ENCODE peak calls at places on chromosome X, in five cellular contexts. C, M, U, H and A are unnamed samples.

GRCh38 chrX:21798677-21799219 is 40.7 kb upstream of the MBTPS2 start:
- DNase-seq in M (peak), H (no peak), U (no peak), C (no peak), A (peak)

GRCh38 chrX:147803948-147804347 is 107.8 kb upstream of the FMR1 start:
- DNase-seq in C (no peak), H (no peak), U (peak), M (no peak), A (no peak)

GRCh38 chrX:106263817-106264216 is 95.7 kb downstream of the PWWP3B start:
- DNase-seq in C (no peak), M (peak), H (no peak), U (no peak), A (peak)

GRCh38 chrX:9493936-9494335 is 29.1 kb downstream of the TBL1X start:
- DNase-seq in M (peak), H (no peak), C (no peak), U (no peak), A (peak)

GRCh38 chrX:5810636-5811035 is 418.0 kb downstream of the NLGN4X start:
- DNase-seq in M (no peak), H (no peak), U (no peak), C (no peak), A (no peak)

GRCh38 chrX:14491689-14492088 is 37.6 kb upstream of the GLRA2 start:
- DNase-seq in U (no peak), M (no peak), H (no peak), C (no peak), A (no peak)

GRCh38 chrX:12955882-12956703 is 18.8 kb upstream of the TMSB4X start:
- DNase-seq in U (peak), M (peak), H (no peak), C (peak), A (peak)

GRCh38 chrX:10022580-10023245 is 55.6 kb downstream of the CLDN34 start:
- DNase-seq in U (peak), H (no peak), C (peak), M (peak), A (peak)

GRCh38 chrX:125131146-125131545 is 188.5 kb upstream of the TEX13C start:
- DNase-seq in H (no peak), U (no peak), M (no peak), C (no peak), A (no peak)

GRCh38 chrX:47030339-47030738 is 47.9 kb upstream of the RGN start:
- DNase-seq in H (no peak), M (peak), U (peak), C (no peak), A (peak)

GRCh38 chrX:112113460-112113859 is 30.9 kb upstream of the TRPC5 start:
- DNase-seq in C (no peak), M (no peak), H (no peak), U (no peak), A (no peak)

GRCh38 chrX:30643313-30643821 is 9.9 kb upstream of the GK start:
- DNase-seq in H (no peak), M (peak), U (no peak), C (no peak), A (no peak)

GRCh38 chrX:136658151-136658550 is 10.2 kb downstream of the CD40LG start:
- DNase-seq in C (no peak), H (no peak), U (no peak), M (no peak), A (no peak)

GRCh38 chrX:75989806-75990590 is 182.9 kb upstream of the PBDC1 start:
- DNase-seq in C (no peak), U (no peak), M (no peak), H (no peak), A (no peak)

GRCh38 chrX:99933865-99934264 is 476.2 kb downstream of the PCDH19 start:
- DNase-seq in M (no peak), C (no peak), H (no peak), U (no peak), A (no peak)

GRCh38 chrX:127606590-127606989 is 445.6 kb downstream of the ACTRT1 start:
- DNase-seq in H (no peak), U (no peak), M (no peak), C (no peak), A (no peak)

GRCh38 chrX:123481908-123482873 is 250.7 kb downstream of the THOC2 start:
- DNase-seq in C (no peak), U (no peak), H (no peak), M (peak), A (peak)

GRCh38 chrX:50996930-50997329 is 86.4 kb downstream of the BMP15 start:
- DNase-seq in H (no peak), M (no peak), C (no peak), U (no peak), A (no peak)

GRCh38 chrX:4674028-4674782 is 960.8 kb upstream of the PRKX start:
- DNase-seq in H (no peak), M (no peak), U (no peak), C (no peak), A (no peak)

GRCh38 chrX:119647552-119648420 is 41.6 kb upstream of the NKRF start:
- DNase-seq in U (no peak), H (no peak), C (no peak), M (no peak), A (no peak)

GRCh38 chrX:151825927-151826471 is 86.7 kb upstream of the MAGEA4 start:
- DNase-seq in C (no peak), H (no peak), U (no peak), M (peak), A (peak)

GRCh38 chrX:65034641-65035450 is 58.6 kb upstream of the ZC4H2 start:
- DNase-seq in M (peak), U (peak), H (peak), C (peak), A (peak)

GRCh38 chrX:8305336-8305735 is 134.3 kb upstream of the VCX2 start:
- DNase-seq in M (peak), U (no peak), C (no peak), H (no peak), A (peak)

GRCh38 chrX:46327229-46328081 is 217.8 kb downstream of the ZNF674 start:
- DNase-seq in H (no peak), M (peak), C (peak), U (peak), A (no peak)

GRCh38 chrX:124098089-124098488 is 136.6 kb downstream of the STAG2 start:
- DNase-seq in H (no peak), C (no peak), U (no peak), M (peak), A (peak)

GRCh38 chrX:28550331-28550872 is 36.8 kb upstream of the IL1RAPL1 start:
- DNase-seq in U (no peak), H (no peak), C (no peak), M (no peak), A (no peak)

GRCh38 chrX:44314259-44314734 is 29.2 kb downstream of the EFHC2 start:
- DNase-seq in H (no peak), U (peak), M (peak), C (no peak), A (peak)

GRCh38 chrX:109600114-109600710 is 24.8 kb downstream of the KCNE5 start:
- DNase-seq in M (peak), H (no peak), C (no peak), U (no peak), A (no peak)

DNA sequence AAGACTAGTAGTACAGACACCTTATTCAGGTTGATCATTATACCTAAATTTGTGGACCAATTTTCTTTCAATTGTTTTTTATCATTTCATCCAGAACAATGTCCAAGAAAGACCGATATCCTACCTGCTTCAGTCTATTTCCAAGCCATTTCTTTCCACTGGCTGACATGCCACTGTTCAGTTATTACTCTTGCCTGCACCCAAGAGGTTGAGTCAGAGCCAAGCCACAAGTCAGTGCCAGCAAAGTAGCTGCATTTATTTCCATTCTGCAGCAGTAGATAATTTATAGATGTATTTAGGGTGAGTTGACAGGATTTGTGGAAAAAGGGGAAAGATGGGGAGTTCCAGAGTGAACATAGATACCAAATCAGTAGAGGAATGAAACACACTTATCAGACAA is 49.5 kb upstream of the SLC16A2 start:
- DNase-seq in C (no peak), U (no peak), H (no peak), M (peak), A (no peak)
- H3K4me3 ChIP-seq in C (no peak), U (no peak), H (no peak), M (no peak), A (no peak)

GRCh38 chrX:17710836-17711235 is 26.5 kb upstream of the SCML1 start:
- DNase-seq in H (no peak), U (no peak), C (no peak), M (peak), A (no peak)

GRCh38 chrX:17703201-17703600 is 34.1 kb upstream of the SCML1 start:
- DNase-seq in M (peak), U (no peak), C (no peak), H (no peak), A (no peak)

GRCh38 chrX:17705211-17705610 is 32.1 kb upstream of the SCML1 start:
- DNase-seq in U (no peak), M (no peak), C (no peak), H (no peak), A (no peak)

GRCh38 chrX:17706676-17707075 is 30.6 kb upstream of the SCML1 start:
- DNase-seq in C (no peak), M (peak), U (no peak), H (no peak), A (peak)

GRCh38 chrX:17707731-17708130 is 29.6 kb upstream of the SCML1 start:
- DNase-seq in C (no peak), H (no peak), U (no peak), M (no peak), A (no peak)
- H3K4me3 ChIP-seq in C (no peak), H (no peak), U (no peak), M (no peak), A (no peak)

DNA sequence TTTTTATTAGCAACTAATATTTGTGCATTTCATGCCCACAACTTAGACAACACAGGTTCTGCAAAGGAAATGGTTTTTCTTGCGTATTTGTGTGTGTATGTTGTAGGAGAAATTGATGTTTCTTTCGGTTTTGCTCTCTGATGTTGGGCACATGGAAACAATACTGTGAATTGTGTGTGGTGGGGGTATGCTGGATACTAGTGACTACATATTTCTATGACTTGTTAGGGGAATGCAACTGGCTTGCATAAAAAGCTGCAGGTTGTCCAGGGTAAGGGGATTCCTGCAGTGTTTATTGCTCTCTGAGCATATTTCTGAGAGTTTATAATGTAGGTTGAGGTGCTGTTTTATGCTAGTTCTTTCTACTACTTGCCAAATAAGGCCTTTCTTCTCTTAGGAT is 11.6 kb downstream of the DLG3 start:
- DNase-seq in C (no peak), M (no peak), H (no peak), U (no peak), A (no peak)
- H3K4me3 ChIP-seq in C (no peak), M (peak), H (no peak), U (no peak), A (no peak)

DNA sequence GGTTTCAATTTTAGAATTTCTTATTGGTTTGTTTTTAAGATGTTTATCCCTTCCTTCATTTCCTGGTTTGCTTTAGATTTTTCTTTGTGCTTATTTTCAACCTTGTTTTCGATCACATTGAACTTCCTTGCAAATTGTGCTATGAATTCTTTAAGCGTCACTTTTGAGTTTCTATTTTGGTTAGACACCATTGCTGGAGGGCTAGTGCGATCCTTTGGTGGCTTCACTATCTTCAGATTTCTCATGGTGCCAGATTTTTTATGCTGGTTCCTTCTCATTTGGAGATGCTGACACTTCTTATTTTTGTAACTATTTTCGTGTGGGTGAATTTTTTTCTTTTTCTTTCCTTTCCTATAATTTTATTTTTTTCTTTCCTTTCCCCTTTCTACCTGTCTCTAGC is 227.2 kb upstream of the HDX start:
- DNase-seq in U (no peak), M (no peak), C (no peak), H (no peak), A (no peak)
- H3K4me3 ChIP-seq in U (no peak), M (no peak), C (no peak), H (no peak), A (no peak)

GRCh38 chrX:101386542-101386885 is 523 bp upstream of the BTK start:
- DNase-seq in H (no peak), C (no peak), U (no peak), M (no peak), A (no peak)

GRCh38 chrX:101383679-101384078 is 2.3 kb downstream of the BTK start:
- DNase-seq in C (no peak), U (no peak), M (no peak), H (no peak), A (no peak)

GRCh38 chrX:101385026-101385684 is 836 bp downstream of the BTK start:
- DNase-seq in M (no peak), C (no peak), H (no peak), U (no peak), A (no peak)

GRCh38 chrX:101388604-101389003 is 2.2 kb upstream of the RPL36A start:
- DNase-seq in M (no peak), U (no peak), C (no peak), H (no peak), A (no peak)

GRCh38 chrX:101385795-101386541 is at the start of gene BTK:
- DNase-seq in M (no peak), U (no peak), C (peak), H (no peak), A (no peak)
- H3K4me3 ChIP-seq in M (no peak), U (no peak), C (no peak), H (no peak), A (no peak)

GRCh38 chrX:73561791-73562190 is 1.2 kb upstream of the CHIC1 start:
- DNase-seq in H (no peak), M (peak), U (no peak), C (no peak), A (no peak)
- H3K4me3 ChIP-seq in H (peak), M (peak), U (peak), C (no peak), A (no peak)

GRCh38 chrX:11386812-11387211 is 93.6 kb downstream of the AMELX start:
- DNase-seq in C (no peak), H (no peak), U (no peak), M (no peak), A (no peak)
- H3K4me3 ChIP-seq in C (no peak), H (no peak), U (no peak), M (no peak), A (no peak)

GRCh38 chrX:66262807-66263206 is 98.8 kb downstream of the HEPH start:
- DNase-seq in U (no peak), H (no peak), M (no peak), C (no peak), A (no peak)
- H3K4me3 ChIP-seq in U (no peak), H (no peak), M (no peak), C (no peak), A (no peak)

DNA sequence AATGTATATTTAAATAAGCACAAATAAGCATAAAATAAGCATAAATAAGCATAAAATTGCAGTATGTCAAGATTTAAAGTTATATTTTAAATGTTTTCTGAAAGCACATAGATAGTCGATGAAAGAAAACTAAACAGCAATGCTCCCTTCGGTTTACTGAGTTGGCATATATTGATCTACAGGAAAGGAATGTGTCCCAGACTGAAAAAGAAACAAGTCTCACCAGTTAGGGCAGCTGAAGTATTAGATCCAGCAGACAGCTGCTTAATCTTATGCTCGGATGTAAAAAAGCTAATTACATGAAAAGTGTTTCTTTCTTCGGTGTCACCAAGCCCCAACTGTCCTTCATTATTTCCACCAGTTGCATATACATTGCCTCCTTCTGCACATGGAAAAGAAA is 8.7 kb downstream of the RPGR start:
- DNase-seq in H (no peak), C (no peak), U (no peak), M (no peak), A (no peak)
- H3K4me3 ChIP-seq in H (no peak), C (no peak), U (no peak), M (no peak), A (no peak)